ENCODE peak calls at places on chromosomes 11 and 22, in five cellular contexts. E is fibroblast of pulmonary artery, R is transverse colon, C is left ventricle myocardium inferior, O is adrenal gland. G is an unnamed sample.

GRCh38 chr11:62879554-62879953 is 1.1 kb upstream of the SLC3A2 start:
- DNase-seq in R (no peak), C (no peak), E (peak; percentile 49), O (no peak), G (no peak)

GRCh38 chr11:96242971-96243647 is 99.9 kb downstream of the MAML2 start:
- DNase-seq in C (peak; percentile 94), R (peak; percentile 94), O (peak; percentile 96), E (peak; percentile 99), G (peak; percentile 98)

GRCh38 chr11:68403424-68403823 is 57.1 kb upstream of the PPP6R3 start:
- DNase-seq in O (no peak), C (no peak), E (no peak), R (no peak), G (no peak)

GRCh38 chr11:14544611-14545010 is 24.4 kb upstream of the PSMA1 start:
- DNase-seq in R (no peak), C (no peak), E (peak; percentile 82), O (no peak), G (no peak)

GRCh38 chr11:92752122-92752521 is 217.3 kb upstream of the MTNR1B start:
- DNase-seq in C (no peak), O (no peak), E (no peak), R (peak; percentile 11), G (no peak)

GRCh38 chr11:122186439-122187080 is 70.5 kb upstream of the BLID start:
- DNase-seq in R (no peak), E (peak; percentile 99), C (no peak), O (no peak), G (peak; percentile 99)

GRCh38 chr11:69637956-69638871 is 2.7 kb upstream of the CCND1 start:
- DNase-seq in R (peak; percentile 66), O (peak; percentile 69), E (peak; percentile 64), C (peak; percentile 52), G (no peak)

GRCh38 chr11:123690490-123690889 is 36.1 kb upstream of the SCN3B start:
- DNase-seq in C (no peak), R (no peak), E (peak; percentile 55), O (no peak), G (peak; percentile 51)

GRCh38 chr22:23789121-23789520 is 2.4 kb downstream of the SMARCB1 start:
- DNase-seq in E (no peak), R (no peak), O (no peak), C (no peak), G (no peak)

GRCh38 chr11:12592283-12592682 is 81.9 kb upstream of the TEAD1 start:
- DNase-seq in C (no peak), E (no peak), O (no peak), R (no peak), G (no peak)

GRCh38 chr11:60786811-60787567 is 1.9 kb downstream of the MS4A10 start:
- DNase-seq in R (peak; percentile 71), O (peak; percentile 59), C (peak; percentile 79), E (peak; percentile 93), G (peak; percentile 41)

GRCh38 chr11:45212566-45213315 is 66.3 kb downstream of the PRDM11 start:
- DNase-seq in R (no peak), O (no peak), E (no peak), C (no peak), G (no peak)

GRCh38 chr11:73335204-73335923 is 27.3 kb downstream of the ARHGEF17 start:
- DNase-seq in O (peak; percentile 91), C (peak; percentile 85), R (peak; percentile 87), E (peak; percentile 84), G (peak; percentile 75)

GRCh38 chr11:6640036-6640984 is 15.3 kb downstream of the DCHS1 start:
- DNase-seq in O (no peak), C (no peak), E (no peak), R (no peak), G (no peak)

GRCh38 chr22:18060646-18061620 is 16.9 kb upstream of the PEX26 start:
- DNase-seq in O (no peak), R (peak; percentile 50), C (no peak), E (peak; percentile 38), G (peak; percentile 56)

GRCh38 chr11:44528103-44528502 is 37.4 kb upstream of the CD82 start:
- DNase-seq in O (peak; percentile 30), C (no peak), R (no peak), E (no peak), G (no peak)

GRCh38 chr11:119486691-119487259 is 63.8 kb upstream of the THY1 start:
- DNase-seq in C (no peak), R (no peak), E (no peak), O (peak; percentile 20), G (no peak)

GRCh38 chr22:31227186-31227585 is 15.1 kb downstream of the LIMK2 start:
- DNase-seq in O (no peak), E (no peak), R (peak; percentile 55), C (no peak), G (no peak)

GRCh38 chr11:30346068-30346688 is 23.3 kb downstream of the ARL14EP start:
- DNase-seq in O (no peak), C (no peak), E (peak; percentile 73), R (no peak), G (peak; percentile 43)

GRCh38 chr11:70471254-70471653 is 72.9 kb downstream of the CTTN start:
- DNase-seq in R (no peak), C (no peak), O (no peak), E (peak; percentile 47), G (peak; percentile 14)

GRCh38 chr11:29616611-29617010 is 400.2 kb downstream of the KCNA4 start:
- DNase-seq in C (no peak), R (no peak), O (no peak), E (peak; percentile 65), G (peak; percentile 5)

GRCh38 chr11:134613646-134614045 is 201.6 kb upstream of the B3GAT1 start:
- DNase-seq in O (no peak), R (no peak), E (no peak), C (no peak), G (no peak)

DNA sequence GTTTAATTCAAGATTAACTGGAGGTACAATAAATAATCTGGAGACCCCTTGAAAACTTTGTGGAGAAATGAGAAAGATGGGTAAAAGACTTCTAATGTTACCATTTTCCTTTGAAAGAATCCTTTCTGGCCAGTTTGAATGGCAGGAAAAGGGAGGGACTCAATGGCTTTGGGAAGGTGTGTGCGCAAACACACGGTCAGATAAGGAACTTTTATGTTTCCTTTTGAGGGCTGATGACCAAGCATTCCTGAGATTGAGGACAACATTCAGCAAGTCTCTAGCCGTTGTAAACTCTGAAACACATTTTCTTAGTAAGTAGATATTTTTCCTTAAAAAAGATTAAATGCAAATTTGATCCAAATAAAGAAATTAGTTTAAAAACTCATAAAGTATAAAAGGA is 909.7 kb upstream of the TENM4 start:
- DNase-seq in O (no peak), R (peak; percentile 16), E (no peak), C (no peak), G (no peak)
- TF ChIP-seq CTCF in O (no peak), R (no peak), E (no peak), C (no peak), G (no peak)

GRCh38 chr11:86524603-86525352 is 147.6 kb downstream of the ME3 start:
- DNase-seq in R (no peak), E (peak; percentile 46), C (no peak), O (no peak), G (peak; percentile 67)

GRCh38 chr11:86518211-86518610 is 143.5 kb downstream of the CCDC81 start:
- DNase-seq in E (no peak), C (no peak), R (no peak), O (no peak), G (no peak)

GRCh38 chr11:86519064-86519911 is 144.6 kb downstream of the CCDC81 start:
- DNase-seq in E (peak; percentile 78), R (no peak), C (no peak), O (no peak), G (peak; percentile 79)

DNA sequence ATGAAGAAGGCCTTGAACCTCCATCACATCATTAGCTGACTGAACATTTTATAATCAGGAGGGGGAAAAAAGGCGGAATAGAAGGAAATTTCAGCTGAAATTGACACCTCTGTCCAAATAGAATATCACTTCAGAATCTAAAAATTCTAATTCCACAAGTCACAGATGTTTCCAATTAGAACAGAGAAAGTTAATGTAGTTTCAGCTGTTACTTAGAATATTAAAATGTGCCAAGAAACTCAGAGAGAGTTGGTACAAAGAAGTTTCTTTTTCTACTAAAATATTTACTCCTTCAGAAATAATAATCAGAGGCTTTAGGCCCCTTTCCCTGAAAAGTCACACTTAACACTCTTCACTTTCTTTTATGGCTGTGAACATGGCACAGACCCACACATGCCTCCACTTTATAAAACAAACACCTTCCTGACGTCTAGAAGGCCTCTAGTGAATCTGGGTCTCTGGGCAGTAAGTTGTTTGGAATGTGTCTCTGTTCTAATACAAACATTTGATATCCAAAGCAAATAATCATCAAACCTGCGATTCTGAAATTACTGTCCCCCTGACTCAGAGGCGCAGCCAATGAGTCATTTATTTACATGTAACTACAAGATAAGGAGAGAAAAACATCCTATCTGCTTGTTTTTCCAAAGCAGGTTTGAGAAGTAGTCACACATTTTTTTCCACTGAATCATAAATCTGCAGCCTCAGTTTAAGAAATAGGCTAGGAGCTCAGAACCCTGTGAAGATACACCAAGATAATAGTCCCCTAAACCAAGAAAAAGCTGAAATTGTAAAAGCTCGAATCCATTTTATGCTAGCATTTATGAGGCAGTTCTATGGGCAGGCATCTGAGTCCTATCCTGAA is 148.4 kb downstream of the ME3 start:
- DNase-seq in E (peak; percentile 93), O (peak; percentile 52), R (no peak), C (no peak), G (peak; percentile 92)
- TF ChIP-seq CTCF in E (no peak), O (no peak), R (no peak), C (no peak), G (no peak)

DNA sequence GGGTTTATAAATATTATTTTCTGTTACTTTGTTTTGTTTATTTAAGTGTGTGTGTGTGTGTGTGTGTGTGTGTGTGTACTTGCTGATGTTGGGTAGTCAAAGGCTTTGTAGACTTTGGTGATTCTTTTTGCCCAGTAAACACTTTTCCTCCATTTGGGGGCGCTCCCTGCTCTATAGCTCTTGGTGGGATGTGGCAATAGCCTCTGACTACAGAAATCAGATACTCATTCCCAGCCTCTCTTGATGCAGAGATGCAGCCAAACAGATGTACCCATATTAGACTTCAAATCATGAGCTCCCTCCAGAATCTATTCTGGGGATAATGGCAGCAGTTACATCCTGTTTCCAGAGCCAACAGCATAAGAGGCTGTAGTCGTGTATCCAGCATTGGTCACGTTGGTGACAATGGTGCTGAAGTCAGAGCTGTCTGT is 33.4 kb upstream of the APOL5 start:
- DNase-seq in O (peak; percentile 34), R (no peak), C (no peak), E (peak; percentile 76), G (peak; percentile 20)
- TF ChIP-seq CTCF in O (peak; percentile 16), R (no peak), C (peak; percentile 44), E (peak; percentile 63), G (peak; percentile 24)

GRCh38 chr11:1917523-1918435 is 1.7 kb upstream of the TNNT3 start:
- DNase-seq in O (peak; percentile 67), R (no peak), E (no peak), C (no peak), G (no peak)
- TF ChIP-seq CTCF in O (peak; percentile 77), R (peak; percentile 59), E (peak; percentile 27), C (peak; percentile 81), G (peak; percentile 69)

DNA sequence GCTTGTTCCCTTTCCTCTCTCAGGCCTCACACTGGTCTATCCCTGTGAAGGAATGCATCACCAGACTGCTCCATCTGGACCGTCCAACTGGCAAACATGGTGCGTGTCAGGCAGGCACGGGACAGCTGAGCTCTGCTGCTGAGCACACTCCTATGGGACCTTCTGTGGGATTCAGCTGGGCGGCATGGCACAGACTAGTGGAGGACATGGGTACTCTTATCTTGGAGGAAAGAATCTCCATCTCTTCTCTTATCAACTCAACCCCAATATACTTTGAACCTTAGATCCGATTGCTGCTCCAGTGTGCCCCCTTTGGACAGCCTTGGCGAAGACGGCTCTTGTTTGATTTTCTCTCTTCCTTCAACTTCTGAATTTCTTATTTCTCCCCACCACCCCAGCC is 593.6 kb downstream of the ETS1 start:
- DNase-seq in C (no peak), R (no peak), E (no peak), O (no peak), G (no peak)
- TF ChIP-seq CTCF in C (no peak), R (no peak), E (no peak), O (no peak), G (peak; percentile 53)